ENCODE peak calls at places on chromosomes 7 and 10, in four cellular contexts. O, A, T and J are unnamed samples. For H3K4me1, the result is how much of the 10 kb centered on the place peaks cover.

GRCh38 chr7:30047124-30047523 is 18.9 kb downstream of the PLEKHA8 start:
- DNase-seq in O (no peak), A (no peak), T (no peak), J (no peak)

GRCh38 chr7:28855538-28856217 is 102.5 kb downstream of the TRIL start:
- DNase-seq in O (no peak), A (peak), T (peak), J (no peak)

GRCh38 chr7:44740040-44740439 is 8.6 kb upstream of the ZMIZ2 start:
- DNase-seq in O (no peak), A (no peak), T (no peak), J (no peak)

GRCh38 chr10:22824520-22824919 is 103.3 kb upstream of the ARMC3 start:
- DNase-seq in O (no peak), A (no peak), T (no peak), J (no peak)

GRCh38 chr10:33749042-33749441 is 414.6 kb upstream of the NRP1 start:
- DNase-seq in O (no peak), A (no peak), T (no peak), J (no peak)

GRCh38 chr7:112431803-112432202 is 18.5 kb upstream of the IFRD1 start:
- DNase-seq in O (no peak), A (no peak), T (no peak), J (no peak)

GRCh38 chr10:100977436-100977835 is 8.1 kb downstream of the SEMA4G start:
- DNase-seq in O (no peak), A (no peak), T (no peak), J (no peak)

GRCh38 chr7:140506788-140507464 is 27.6 kb upstream of the MKRN1 start:
- DNase-seq in O (peak), A (peak), T (no peak), J (no peak)

GRCh38 chr7:64180989-64181388 is 26.0 kb upstream of the ZNF735 start:
- DNase-seq in O (no peak), A (no peak), T (no peak), J (no peak)

GRCh38 chr10:91006001-91006751 is 85.3 kb upstream of the ANKRD1 start:
- DNase-seq in O (no peak), A (peak), T (peak), J (peak)

GRCh38 chr10:24993237-24993958 is 22.6 kb downstream of the ENKUR start:
- DNase-seq in O (no peak), A (no peak), T (no peak), J (no peak)

DNA sequence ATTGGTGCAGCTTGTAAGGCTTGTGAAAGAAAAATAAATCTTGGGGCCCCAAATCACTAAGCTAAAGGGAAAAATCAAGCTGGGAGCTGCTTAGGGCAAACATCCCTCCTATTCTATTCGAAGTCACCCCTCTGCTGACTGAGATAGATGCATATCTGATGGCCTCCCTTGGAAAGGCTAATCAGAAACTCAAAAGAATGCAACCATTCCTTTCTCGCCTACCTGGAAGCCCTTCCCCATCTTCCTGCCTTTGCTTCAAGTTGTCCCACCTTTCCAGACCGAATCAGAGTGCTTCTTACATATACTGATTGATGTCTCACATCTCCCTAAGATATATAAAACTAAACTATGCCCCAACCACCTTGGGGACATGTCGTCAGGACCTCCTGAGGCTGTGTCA is 240.3 kb downstream of the SKIDA1 start:
- DNase-seq in O (no peak), A (no peak), T (no peak), J (no peak)
- H3K4me1 ChIP-seq in O (under half), A (under half), T (under half), J (under half)

GRCh38 chr10:86753056-86753455 is 3.4 kb upstream of the BMPR1A start:
- DNase-seq in O (no peak), A (no peak), T (no peak), J (no peak)
- H3K27ac ChIP-seq in O (no peak), A (no peak), T (no peak), J (no peak)

GRCh38 chr7:25121599-25121998 is 3.5 kb downstream of the CYCS start:
- DNase-seq in O (no peak), A (no peak), T (no peak), J (no peak)

GRCh38 chr7:25124485-25125136 is 449 bp downstream of the CYCS start:
- DNase-seq in O (no peak), A (no peak), T (no peak), J (peak)

GRCh38 chr7:25122373-25122772 is 2.7 kb downstream of the CYCS start:
- DNase-seq in O (no peak), A (peak), T (no peak), J (no peak)

DNA sequence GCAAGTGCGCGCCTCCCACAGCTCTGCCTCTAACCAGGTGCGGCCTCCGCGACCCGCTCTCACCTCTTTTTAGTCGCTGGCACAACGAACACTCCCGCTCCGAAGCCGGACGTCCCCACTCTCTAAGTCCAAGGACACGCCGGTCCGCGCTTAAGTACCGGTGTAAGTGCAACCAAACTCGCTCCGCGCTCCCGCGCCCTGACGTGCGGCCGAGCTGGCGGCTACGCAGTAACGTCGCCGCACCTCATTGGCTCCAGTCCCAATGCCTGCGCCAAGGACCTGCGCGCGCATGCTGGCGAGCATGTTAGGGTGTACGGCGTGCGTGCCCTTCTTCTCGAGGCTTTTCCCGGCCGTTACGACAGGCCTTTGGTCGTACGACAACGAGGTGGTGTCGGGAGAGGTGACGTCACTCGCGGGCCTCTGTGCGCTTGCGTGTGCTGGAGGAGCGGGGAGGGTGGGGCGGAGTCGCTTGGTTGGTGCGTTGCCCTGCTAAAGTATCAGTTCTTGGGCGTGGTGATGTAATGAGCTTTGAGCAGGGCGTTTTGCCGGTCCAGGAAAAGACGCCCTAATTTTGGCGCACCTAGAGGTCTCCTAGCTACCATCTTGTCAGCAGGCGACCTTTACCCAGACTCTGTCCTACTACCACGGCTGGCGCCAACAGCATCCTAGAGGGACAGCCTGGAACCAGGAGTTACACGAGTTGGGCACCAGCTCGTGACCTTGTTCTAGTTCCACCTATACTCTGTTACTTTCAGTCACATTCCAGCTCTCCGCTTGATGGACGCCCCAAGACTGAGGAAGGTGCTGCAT is at the start of gene CYCS:
- DNase-seq in O (peak), A (peak), T (peak), J (peak)
- H4K91ac ChIP-seq in O (no peak), A (peak), T (peak), J (no peak)

DNA sequence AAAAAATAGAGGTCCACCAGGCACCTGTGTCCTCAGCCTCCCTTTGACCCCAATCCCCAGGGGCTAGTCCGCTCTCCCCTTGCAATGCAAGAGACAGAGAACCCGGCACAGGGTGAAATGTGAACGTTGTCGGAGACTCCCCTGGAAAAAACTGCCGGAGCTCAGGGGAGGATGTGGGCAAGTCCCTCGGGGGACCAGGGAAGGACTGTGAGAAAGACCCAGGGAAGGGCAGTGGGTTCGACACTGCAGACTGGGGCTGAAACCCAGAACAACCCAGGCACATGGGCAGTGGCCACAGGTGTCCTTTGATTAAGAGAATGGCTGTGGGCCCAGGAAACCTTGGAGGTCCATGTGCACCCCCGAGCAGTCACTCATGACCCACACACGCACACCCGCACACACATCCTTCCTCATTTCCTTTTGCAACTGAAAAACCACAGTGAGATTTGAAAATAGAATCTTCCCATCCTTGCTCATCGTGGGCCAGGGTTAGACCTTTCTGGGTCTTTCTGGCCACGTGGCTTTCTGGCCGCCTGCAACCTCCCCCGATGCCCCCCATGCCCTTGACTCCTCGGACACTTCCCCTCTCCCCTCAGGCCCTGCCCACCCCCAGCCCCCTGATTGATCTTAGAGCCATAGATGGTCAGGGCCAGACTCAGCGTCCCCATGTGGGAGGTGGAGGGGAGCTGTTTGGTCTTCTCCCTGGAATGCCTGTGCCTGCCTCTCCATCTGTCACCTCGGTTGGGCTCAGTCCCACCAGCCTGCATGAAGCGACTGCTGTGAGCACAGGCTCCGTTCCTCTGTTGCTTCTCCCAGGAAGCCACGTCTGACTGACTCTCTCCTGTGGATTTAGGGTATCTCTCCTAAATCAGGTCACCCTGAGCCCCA is 7.9 kb downstream of the LAT2 start:
- DNase-seq in O (no peak), A (peak), T (no peak), J (no peak)
- H3K4me1 ChIP-seq in O (under half), A (under half), T (under half), J (under half)

DNA sequence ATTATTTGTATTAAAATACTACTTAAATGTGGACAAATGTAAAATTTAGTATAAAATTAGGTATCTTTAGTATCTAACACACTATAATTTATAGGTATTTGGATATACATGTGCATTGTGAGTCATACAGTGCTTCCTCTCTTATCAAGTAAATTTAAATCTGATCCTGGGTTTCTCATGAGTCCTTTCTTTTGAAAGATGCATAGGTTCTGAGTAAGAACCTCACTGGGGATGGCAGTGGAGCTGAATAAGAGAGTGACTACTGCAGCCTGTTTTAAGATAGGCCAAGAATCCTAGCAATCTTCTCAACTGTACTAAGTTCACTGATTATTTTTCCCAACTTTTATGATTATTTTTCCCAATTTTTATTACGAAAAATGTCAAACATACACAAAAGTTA is 16.2 kb downstream of the CEP55 start:
- DNase-seq in O (no peak), A (peak), T (no peak), J (no peak)
- H3K27ac ChIP-seq in O (no peak), A (no peak), T (no peak), J (no peak)

GRCh38 chr10:43351301-43351700 is 20.1 kb upstream of the FXYD4 start:
- DNase-seq in O (no peak), A (no peak), T (no peak), J (no peak)

GRCh38 chr10:43353495-43354324 is 17.7 kb upstream of the FXYD4 start:
- DNase-seq in O (no peak), A (no peak), T (no peak), J (no peak)

GRCh38 chr10:43354325-43354635 is 17.2 kb upstream of the FXYD4 start:
- DNase-seq in O (no peak), A (no peak), T (no peak), J (no peak)

GRCh38 chr10:43354879-43355380 is 16.5 kb upstream of the FXYD4 start:
- DNase-seq in O (no peak), A (no peak), T (no peak), J (no peak)

DNA sequence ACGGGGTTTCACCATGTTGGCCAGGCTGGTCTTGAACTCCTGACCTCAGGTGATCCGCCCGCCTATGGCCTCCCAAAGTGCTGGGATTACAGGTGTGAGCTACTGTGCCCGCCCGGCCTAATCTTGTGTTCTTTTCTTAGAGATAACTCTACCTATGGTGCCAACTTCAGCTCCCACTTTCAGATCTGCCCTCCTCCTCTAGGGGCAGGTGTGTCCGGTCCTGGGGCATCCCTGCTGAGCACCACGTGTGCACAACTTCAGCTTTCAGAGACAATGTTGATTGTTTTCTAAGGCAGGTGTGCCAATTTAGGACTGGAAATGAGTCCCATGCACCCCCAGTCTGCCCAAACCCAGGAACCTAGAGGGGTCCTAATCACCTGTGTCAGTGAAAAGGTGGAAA is 18.5 kb upstream of the FXYD4 start:
- DNase-seq in O (no peak), A (no peak), T (no peak), J (no peak)
- H4K91ac ChIP-seq in O (no peak), A (no peak), T (no peak), J (no peak)

DNA sequence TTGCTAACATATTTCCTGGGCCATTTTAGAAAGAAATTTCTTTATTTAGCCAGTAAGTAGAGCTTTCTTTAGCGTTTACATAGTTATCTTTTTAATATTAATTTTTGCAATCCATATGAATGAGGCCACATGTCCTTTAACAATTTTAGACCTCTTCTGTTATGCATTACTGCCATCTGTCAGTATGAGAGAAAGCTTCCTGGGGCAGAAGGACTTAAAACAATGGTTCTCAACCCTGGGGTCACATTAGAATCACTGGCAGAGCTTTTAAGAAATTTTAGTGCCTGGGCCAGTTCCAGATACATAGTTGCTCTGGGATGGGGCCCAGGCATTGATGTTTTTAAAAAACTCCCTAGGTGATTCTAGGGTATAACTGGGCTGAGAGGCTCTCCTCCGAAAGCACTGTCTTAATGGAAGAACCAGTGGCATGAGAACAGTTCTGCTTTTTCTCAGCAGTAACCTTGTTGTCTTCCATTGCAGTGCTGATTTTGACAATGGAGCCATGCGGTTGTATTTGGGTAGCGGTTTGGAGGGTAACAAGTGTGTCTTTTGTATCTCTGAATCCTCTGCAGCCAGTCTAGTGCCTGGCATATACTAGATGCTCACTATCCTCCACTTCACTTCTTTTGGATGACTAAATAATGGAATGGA is 226.9 kb downstream of the AUTS2 start:
- DNase-seq in O (no peak), A (no peak), T (no peak), J (no peak)
- H3K4me1 ChIP-seq in O (under half), A (under half), T (under half), J (under half)

GRCh38 chr10:104304927-104305326 is 33.3 kb downstream of the ITPRIP start:
- DNase-seq in O (no peak), A (peak), T (peak), J (no peak)

GRCh38 chr10:104309980-104310978 is 28.0 kb downstream of the ITPRIP start:
- DNase-seq in O (no peak), A (peak), T (no peak), J (no peak)

GRCh38 chr10:104306897-104307296 is 31.4 kb downstream of the ITPRIP start:
- DNase-seq in O (no peak), A (no peak), T (no peak), J (no peak)

GRCh38 chr10:104308439-104308903 is 29.8 kb downstream of the ITPRIP start:
- DNase-seq in O (no peak), A (no peak), T (no peak), J (no peak)

DNA sequence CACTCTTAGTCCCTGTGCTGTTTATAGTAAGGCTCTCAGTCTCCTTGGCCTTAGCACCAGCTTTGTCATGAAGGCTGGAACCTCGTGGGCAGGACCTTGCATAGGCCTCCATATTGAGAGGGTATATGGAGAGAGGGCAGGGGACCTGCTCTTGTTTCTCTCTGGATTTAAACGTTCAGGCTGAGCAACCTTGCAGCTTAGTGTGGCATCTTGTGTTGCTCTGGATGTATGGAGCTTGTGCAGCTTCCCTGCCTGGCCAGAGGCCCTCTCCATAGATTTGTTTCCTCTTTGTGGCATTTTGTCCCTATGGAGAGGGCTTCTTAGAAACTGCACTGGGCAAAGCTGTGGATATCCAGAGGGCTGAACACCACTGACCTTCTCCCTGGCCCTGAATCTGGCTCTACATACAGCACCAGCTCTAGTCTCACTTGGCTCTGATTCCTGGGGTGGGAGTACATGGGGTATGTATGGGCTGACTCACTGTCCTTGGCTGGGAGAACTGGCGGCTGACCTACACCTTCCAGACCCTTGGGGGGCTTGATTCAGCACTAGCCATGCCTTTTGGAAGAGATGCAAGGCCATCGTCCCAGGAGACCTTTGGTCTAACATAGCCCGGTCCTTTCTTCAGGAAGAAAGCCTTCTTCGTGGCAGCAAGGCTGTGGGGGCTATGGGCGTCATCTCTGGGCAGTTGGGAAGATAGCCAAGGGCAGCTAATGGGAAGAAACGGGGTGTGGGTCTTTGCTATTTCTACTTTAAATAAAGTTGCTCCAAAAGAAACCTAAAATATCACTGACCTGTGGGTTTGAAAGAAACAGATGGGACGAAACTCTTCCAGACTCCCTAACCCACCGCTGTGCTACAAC is 30.5 kb downstream of the ITPRIP start:
- DNase-seq in O (no peak), A (no peak), T (no peak), J (no peak)
- H3K27ac ChIP-seq in O (no peak), A (no peak), T (no peak), J (no peak)